ENCODE peak calls at places on chromosome 4, in seven cellular contexts. N, E, T, R, C, U and I are unnamed samples. For H3K36me3, the result is how much of the 10 kb centered on the place peaks cover.

GRCh38 chr4:80115368-80116181 is 42.5 kb upstream of the ANTXR2 start:
- DNase-seq in N (no peak), E (no peak), T (peak), R (no peak), C (no peak), U (no peak), I (no peak)

GRCh38 chr4:76211769-76212168 is 1.9 kb downstream of the SCARB2 start:
- DNase-seq in N (no peak), E (no peak), T (peak), R (no peak), C (no peak), U (no peak), I (no peak)

GRCh38 chr4:141730805-141731204 is 94.4 kb downstream of the IL15 start:
- DNase-seq in N (no peak), E (no peak), T (peak), R (no peak), C (no peak), U (no peak), I (no peak)

GRCh38 chr4:10115657-10116624 is 658 bp downstream of the WDR1 start:
- DNase-seq in N (peak), E (peak), T (peak), R (peak), C (no peak), U (peak), I (peak)

GRCh38 chr4:185535818-185536729 is 767 bp upstream of the PDLIM3 start:
- DNase-seq in N (no peak), E (peak), T (peak), R (peak), C (no peak), U (no peak), I (no peak)

GRCh38 chr4:38179690-38180299 is 219.6 kb downstream of the PTTG2 start:
- DNase-seq in N (peak), E (peak), T (peak), R (peak), C (peak), U (peak), I (no peak)

GRCh38 chr4:169724251-169724650 is 33.5 kb downstream of the HPF1 start:
- DNase-seq in N (no peak), E (peak), T (peak), R (no peak), C (peak), U (no peak), I (no peak)

GRCh38 chr4:31088600-31089230 is 368.5 kb downstream of the PCDH7 start:
- DNase-seq in N (no peak), E (peak), T (no peak), R (no peak), C (peak), U (no peak), I (no peak)

GRCh38 chr4:102736636-102737549 is 23.9 kb downstream of the MANBA start:
- DNase-seq in N (no peak), E (peak), T (no peak), R (no peak), C (no peak), U (no peak), I (no peak)

GRCh38 chr4:7237863-7238262 is 45.5 kb downstream of the SORCS2 start:
- DNase-seq in N (no peak), E (no peak), T (peak), R (no peak), C (no peak), U (no peak), I (no peak)

GRCh38 chr4:15162465-15163283 is 160.4 kb downstream of the CPEB2 start:
- DNase-seq in N (peak), E (peak), T (peak), R (no peak), C (peak), U (no peak), I (no peak)

GRCh38 chr4:54233128-54233696 is 4.1 kb downstream of the PDGFRA start:
- DNase-seq in N (no peak), E (peak), T (peak), R (peak), C (peak), U (peak), I (peak)

GRCh38 chr4:152633118-152633517 is 46.7 kb downstream of the TMEM154 start:
- DNase-seq in N (no peak), E (no peak), T (no peak), R (no peak), C (no peak), U (no peak), I (no peak)

GRCh38 chr4:78528327-78528726 is 23.2 kb upstream of the ANXA3 start:
- DNase-seq in N (no peak), E (peak), T (peak), R (no peak), C (no peak), U (no peak), I (no peak)

GRCh38 chr4:525660-526059 is 26.6 kb downstream of the PIGG start:
- DNase-seq in N (no peak), E (no peak), T (no peak), R (no peak), C (no peak), U (no peak), I (no peak)
- H3K36me3 ChIP-seq in N (half or more), E (half or more), T (under half), R (under half), C (under half), U (half or more), I (under half)

DNA sequence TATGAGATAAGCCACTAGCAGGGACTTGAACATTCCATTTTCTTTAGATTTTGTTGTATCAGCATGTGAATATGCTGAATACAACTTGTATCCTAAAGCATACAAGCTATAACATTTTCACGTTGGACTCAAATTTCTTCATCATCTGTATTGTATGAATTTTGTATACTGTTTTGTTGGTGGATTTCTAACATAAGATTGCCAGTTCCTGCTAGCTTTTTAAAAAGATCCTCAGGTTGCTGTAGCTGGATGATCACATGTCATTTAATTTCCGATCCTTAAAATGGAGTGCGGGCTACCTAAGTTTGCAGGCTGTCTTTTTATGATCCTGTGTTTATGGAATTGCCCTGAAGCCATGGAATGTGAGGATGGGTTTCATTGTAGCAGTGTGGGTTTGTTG is 6.9 kb downstream of the PDLIM5 start:
- DNase-seq in N (no peak), E (no peak), T (no peak), R (no peak), C (no peak), U (no peak), I (no peak)
- H3K36me3 ChIP-seq in N (under half), E (under half), T (under half), R (under half), C (under half), U (under half), I (under half)

GRCh38 chr4:1237981-1238675 is 10.8 kb downstream of the CTBP1 start:
- DNase-seq in N (no peak), E (no peak), T (no peak), R (no peak), C (no peak), U (no peak), I (peak)
- H3K36me3 ChIP-seq in N (half or more), E (half or more), T (under half), R (under half), C (half or more), U (half or more), I (half or more)

GRCh38 chr4:173262363-173262762 is 71.8 kb downstream of the HMGB2 start:
- DNase-seq in N (no peak), E (no peak), T (no peak), R (no peak), C (no peak), U (no peak), I (no peak)
- H3K36me3 ChIP-seq in N (under half), E (under half), T (under half), R (under half), C (under half), U (under half), I (under half)